ENCODE peak calls at places on chromosomes 5 and 9, in eight cellular contexts. One of them, this sample, is unnamed.
A peak's percentile ranks its signal among the peaks of the same experiment; 100 is the strongest.

GRCh38 chr5:122263352-122264030 is 48.5 kb upstream of the SNCAIP start:
- DNase-seq in CD8-positive, alpha-beta memory T cell: no peak
- DNase-seq in mesenchymal stem cell: peak; percentile 55
- DNase-seq in fibroblast of lung: peak; percentile 68
- DNase-seq in OCI-LY7: no peak
- DNase-seq in breast epithelium: no peak
- DNase-seq in upper lobe of right lung: no peak
- DNase-seq in prostate gland: no peak
- DNase-seq in this sample: no peak

GRCh38 chr5:109743770-109744212 is 54.1 kb downstream of the MAN2A1 start:
- DNase-seq in CD8-positive, alpha-beta memory T cell: no peak
- DNase-seq in mesenchymal stem cell: peak; percentile 98
- DNase-seq in fibroblast of lung: peak; percentile 97
- DNase-seq in OCI-LY7: no peak
- DNase-seq in breast epithelium: no peak
- DNase-seq in upper lobe of right lung: no peak
- DNase-seq in prostate gland: no peak
- DNase-seq in this sample: no peak

GRCh38 chr9:94861589-94862241 is 135.2 kb downstream of the AOPEP start:
- DNase-seq in CD8-positive, alpha-beta memory T cell: no peak
- DNase-seq in mesenchymal stem cell: peak; percentile 92
- DNase-seq in fibroblast of lung: peak; percentile 83
- DNase-seq in OCI-LY7: no peak
- DNase-seq in breast epithelium: no peak
- DNase-seq in upper lobe of right lung: no peak
- DNase-seq in prostate gland: no peak
- DNase-seq in this sample: no peak

GRCh38 chr5:89728750-89729149 is 680.8 kb downstream of the CETN3 start:
- DNase-seq in CD8-positive, alpha-beta memory T cell: no peak
- DNase-seq in mesenchymal stem cell: no peak
- DNase-seq in fibroblast of lung: peak; percentile 86
- DNase-seq in OCI-LY7: no peak
- DNase-seq in breast epithelium: no peak
- DNase-seq in upper lobe of right lung: no peak
- DNase-seq in prostate gland: peak; percentile 47
- DNase-seq in this sample: no peak

GRCh38 chr9:137691648-137692357 is 73.0 kb downstream of the EHMT1 start:
- DNase-seq in CD8-positive, alpha-beta memory T cell: no peak
- DNase-seq in mesenchymal stem cell: no peak
- DNase-seq in fibroblast of lung: no peak
- DNase-seq in OCI-LY7: no peak
- DNase-seq in breast epithelium: no peak
- DNase-seq in upper lobe of right lung: peak; percentile 85
- DNase-seq in prostate gland: no peak
- DNase-seq in this sample: no peak

GRCh38 chr5:53425598-53426516 is 54.6 kb upstream of the FST start:
- DNase-seq in CD8-positive, alpha-beta memory T cell: no peak
- DNase-seq in mesenchymal stem cell: no peak
- DNase-seq in fibroblast of lung: peak; percentile 39
- DNase-seq in OCI-LY7: peak; percentile 40
- DNase-seq in breast epithelium: no peak
- DNase-seq in upper lobe of right lung: no peak
- DNase-seq in prostate gland: no peak
- DNase-seq in this sample: peak; percentile 37

GRCh38 chr9:70421272-70422180 is 7.1 kb upstream of the KLF9 start:
- DNase-seq in CD8-positive, alpha-beta memory T cell: peak; percentile 52
- DNase-seq in mesenchymal stem cell: peak; percentile 64
- DNase-seq in fibroblast of lung: peak; percentile 64
- DNase-seq in OCI-LY7: no peak
- DNase-seq in breast epithelium: no peak
- DNase-seq in upper lobe of right lung: no peak
- DNase-seq in prostate gland: no peak
- DNase-seq in this sample: no peak

GRCh38 chr5:51472472-51472871 is 89.2 kb downstream of the ISL1 start:
- DNase-seq in CD8-positive, alpha-beta memory T cell: no peak
- DNase-seq in mesenchymal stem cell: no peak
- DNase-seq in fibroblast of lung: no peak
- DNase-seq in OCI-LY7: no peak
- DNase-seq in breast epithelium: no peak
- DNase-seq in upper lobe of right lung: no peak
- DNase-seq in prostate gland: no peak
- DNase-seq in this sample: no peak

GRCh38 chr9:112654282-112654681 is 63.6 kb downstream of the INIP start:
- DNase-seq in CD8-positive, alpha-beta memory T cell: no peak
- DNase-seq in mesenchymal stem cell: no peak
- DNase-seq in fibroblast of lung: no peak
- DNase-seq in OCI-LY7: no peak
- DNase-seq in breast epithelium: no peak
- DNase-seq in upper lobe of right lung: no peak
- DNase-seq in prostate gland: no peak
- DNase-seq in this sample: no peak

GRCh38 chr5:152270117-152270516 is 135.0 kb downstream of the NMUR2 start:
- DNase-seq in CD8-positive, alpha-beta memory T cell: no peak
- DNase-seq in mesenchymal stem cell: no peak
- DNase-seq in fibroblast of lung: peak; percentile 5
- DNase-seq in OCI-LY7: no peak
- DNase-seq in breast epithelium: no peak
- DNase-seq in upper lobe of right lung: no peak
- DNase-seq in prostate gland: no peak
- DNase-seq in this sample: no peak

GRCh38 chr9:103789686-103790085 is 304.4 kb upstream of the SMC2 start:
- DNase-seq in CD8-positive, alpha-beta memory T cell: no peak
- DNase-seq in mesenchymal stem cell: no peak
- DNase-seq in fibroblast of lung: no peak
- DNase-seq in OCI-LY7: peak; percentile 25
- DNase-seq in breast epithelium: no peak
- DNase-seq in upper lobe of right lung: no peak
- DNase-seq in prostate gland: no peak
- DNase-seq in this sample: no peak

GRCh38 chr5:158410976-158411375 is 552.0 kb upstream of the CLINT1 start:
- DNase-seq in CD8-positive, alpha-beta memory T cell: no peak
- DNase-seq in mesenchymal stem cell: no peak
- DNase-seq in fibroblast of lung: peak; percentile 90
- DNase-seq in OCI-LY7: no peak
- DNase-seq in breast epithelium: no peak
- DNase-seq in upper lobe of right lung: no peak
- DNase-seq in prostate gland: no peak
- DNase-seq in this sample: no peak

GRCh38 chr9:33465596-33466564 is 7.8 kb downstream of the NOL6 start:
- DNase-seq in CD8-positive, alpha-beta memory T cell: no peak
- DNase-seq in mesenchymal stem cell: no peak
- DNase-seq in fibroblast of lung: no peak
- DNase-seq in OCI-LY7: no peak
- DNase-seq in breast epithelium: no peak
- DNase-seq in upper lobe of right lung: peak; percentile 52
- DNase-seq in prostate gland: no peak
- DNase-seq in this sample: no peak

GRCh38 chr9:12667892-12668291 is 25.3 kb upstream of the TYRP1 start:
- DNase-seq in CD8-positive, alpha-beta memory T cell: no peak
- DNase-seq in mesenchymal stem cell: no peak
- DNase-seq in fibroblast of lung: no peak
- DNase-seq in OCI-LY7: no peak
- DNase-seq in breast epithelium: no peak
- DNase-seq in upper lobe of right lung: no peak
- DNase-seq in prostate gland: no peak
- DNase-seq in this sample: no peak

GRCh38 chr5:1886634-1887399 is 4.1 kb upstream of the IRX4 start:
- DNase-seq in CD8-positive, alpha-beta memory T cell: no peak
- DNase-seq in mesenchymal stem cell: no peak
- DNase-seq in fibroblast of lung: no peak
- DNase-seq in OCI-LY7: no peak
- DNase-seq in breast epithelium: no peak
- DNase-seq in upper lobe of right lung: no peak
- DNase-seq in prostate gland: no peak
- DNase-seq in this sample: no peak

GRCh38 chr5:121188849-121189248 is 662.8 kb upstream of the FTMT start:
- DNase-seq in CD8-positive, alpha-beta memory T cell: no peak
- DNase-seq in mesenchymal stem cell: no peak
- DNase-seq in fibroblast of lung: no peak
- DNase-seq in OCI-LY7: no peak
- DNase-seq in breast epithelium: no peak
- DNase-seq in upper lobe of right lung: no peak
- DNase-seq in prostate gland: no peak
- DNase-seq in this sample: no peak

GRCh38 chr5:131999991-132000490 is 11.4 kb downstream of the ACSL6 start:
- DNase-seq in CD8-positive, alpha-beta memory T cell: no peak
- DNase-seq in mesenchymal stem cell: no peak
- DNase-seq in fibroblast of lung: no peak
- DNase-seq in OCI-LY7: no peak
- DNase-seq in breast epithelium: no peak
- DNase-seq in upper lobe of right lung: peak; percentile 27
- DNase-seq in prostate gland: no peak
- DNase-seq in this sample: no peak

GRCh38 chr9:122053546-122053945 is 39.6 kb downstream of the TTLL11 start:
- DNase-seq in CD8-positive, alpha-beta memory T cell: no peak
- DNase-seq in mesenchymal stem cell: no peak
- DNase-seq in fibroblast of lung: no peak
- DNase-seq in OCI-LY7: no peak
- DNase-seq in breast epithelium: no peak
- DNase-seq in upper lobe of right lung: no peak
- DNase-seq in prostate gland: no peak
- DNase-seq in this sample: no peak

GRCh38 chr5:121489972-121490371 is 361.7 kb upstream of the FTMT start:
- DNase-seq in CD8-positive, alpha-beta memory T cell: no peak
- DNase-seq in mesenchymal stem cell: no peak
- DNase-seq in fibroblast of lung: no peak
- DNase-seq in OCI-LY7: no peak
- DNase-seq in breast epithelium: no peak
- DNase-seq in upper lobe of right lung: no peak
- DNase-seq in prostate gland: no peak
- DNase-seq in this sample: no peak

GRCh38 chr5:180545248-180545647 is 46.1 kb downstream of the SCGB3A1 start:
- DNase-seq in CD8-positive, alpha-beta memory T cell: no peak
- DNase-seq in mesenchymal stem cell: no peak
- DNase-seq in fibroblast of lung: no peak
- DNase-seq in OCI-LY7: no peak
- DNase-seq in breast epithelium: no peak
- DNase-seq in upper lobe of right lung: no peak
- DNase-seq in prostate gland: no peak
- DNase-seq in this sample: no peak

GRCh38 chr5:180541710-180542109 is 47.5 kb downstream of the CNOT6 start:
- DNase-seq in CD8-positive, alpha-beta memory T cell: no peak
- DNase-seq in mesenchymal stem cell: no peak
- DNase-seq in fibroblast of lung: no peak
- DNase-seq in OCI-LY7: no peak
- DNase-seq in breast epithelium: no peak
- DNase-seq in upper lobe of right lung: no peak
- DNase-seq in prostate gland: no peak
- DNase-seq in this sample: no peak

GRCh38 chr5:180540050-180540694 is 46.0 kb downstream of the CNOT6 start:
- DNase-seq in CD8-positive, alpha-beta memory T cell: no peak
- DNase-seq in mesenchymal stem cell: no peak
- DNase-seq in fibroblast of lung: no peak
- DNase-seq in OCI-LY7: no peak
- DNase-seq in breast epithelium: no peak
- DNase-seq in upper lobe of right lung: no peak
- DNase-seq in prostate gland: no peak
- DNase-seq in this sample: no peak
- H3K36me3 ChIP-seq in CD8-positive, alpha-beta memory T cell: peaks cover 7% of the 10 kb centered on the region
- H3K36me3 ChIP-seq in mesenchymal stem cell: peaks cover 6% of the 10 kb centered on the region
- H3K36me3 ChIP-seq in fibroblast of lung: no peaks in the 10 kb centered on the region
- H3K36me3 ChIP-seq in OCI-LY7: peaks cover 81% of the 10 kb centered on the region
- H3K36me3 ChIP-seq in breast epithelium: no peaks in the 10 kb centered on the region
- H3K36me3 ChIP-seq in upper lobe of right lung: peaks cover 5% of the 10 kb centered on the region
- H3K36me3 ChIP-seq in prostate gland: no peaks in the 10 kb centered on the region
- H3K36me3 ChIP-seq in this sample: no peaks in the 10 kb centered on the region

GRCh38 chr9:109083141-109083540 is 36.6 kb downstream of the TMEM245 start:
- DNase-seq in CD8-positive, alpha-beta memory T cell: no peak
- DNase-seq in mesenchymal stem cell: no peak
- DNase-seq in fibroblast of lung: no peak
- DNase-seq in OCI-LY7: no peak
- DNase-seq in breast epithelium: no peak
- DNase-seq in upper lobe of right lung: no peak
- DNase-seq in prostate gland: no peak
- DNase-seq in this sample: no peak
- H3K36me3 ChIP-seq in CD8-positive, alpha-beta memory T cell: peaks cover 42% of the 10 kb centered on the region
- H3K36me3 ChIP-seq in mesenchymal stem cell: peaks cover 2% of the 10 kb centered on the region
- H3K36me3 ChIP-seq in fibroblast of lung: peaks cover 5% of the 10 kb centered on the region
- H3K36me3 ChIP-seq in OCI-LY7: peaks cover 96% of the 10 kb centered on the region
- H3K36me3 ChIP-seq in breast epithelium: no peaks in the 10 kb centered on the region
- H3K36me3 ChIP-seq in upper lobe of right lung: peaks cover 59% of the 10 kb centered on the region
- H3K36me3 ChIP-seq in prostate gland: no peaks in the 10 kb centered on the region
- H3K36me3 ChIP-seq in this sample: no peaks in the 10 kb centered on the region

GRCh38 chr9:93549636-93550035 is 26.7 kb upstream of the PHF2 start:
- DNase-seq in CD8-positive, alpha-beta memory T cell: no peak
- DNase-seq in mesenchymal stem cell: no peak
- DNase-seq in fibroblast of lung: peak; percentile 22
- DNase-seq in OCI-LY7: no peak
- DNase-seq in breast epithelium: no peak
- DNase-seq in upper lobe of right lung: no peak
- DNase-seq in prostate gland: no peak
- DNase-seq in this sample: no peak
- H3K36me3 ChIP-seq in CD8-positive, alpha-beta memory T cell: peaks cover 35% of the 10 kb centered on the region
- H3K36me3 ChIP-seq in mesenchymal stem cell: peaks cover 32% of the 10 kb centered on the region
- H3K36me3 ChIP-seq in fibroblast of lung: peaks cover 4% of the 10 kb centered on the region
- H3K36me3 ChIP-seq in OCI-LY7: peaks cover 85% of the 10 kb centered on the region
- H3K36me3 ChIP-seq in breast epithelium: peaks cover 8% of the 10 kb centered on the region
- H3K36me3 ChIP-seq in upper lobe of right lung: peaks cover 86% of the 10 kb centered on the region
- H3K36me3 ChIP-seq in prostate gland: no peaks in the 10 kb centered on the region
- H3K36me3 ChIP-seq in this sample: peaks cover 11% of the 10 kb centered on the region

DNA sequence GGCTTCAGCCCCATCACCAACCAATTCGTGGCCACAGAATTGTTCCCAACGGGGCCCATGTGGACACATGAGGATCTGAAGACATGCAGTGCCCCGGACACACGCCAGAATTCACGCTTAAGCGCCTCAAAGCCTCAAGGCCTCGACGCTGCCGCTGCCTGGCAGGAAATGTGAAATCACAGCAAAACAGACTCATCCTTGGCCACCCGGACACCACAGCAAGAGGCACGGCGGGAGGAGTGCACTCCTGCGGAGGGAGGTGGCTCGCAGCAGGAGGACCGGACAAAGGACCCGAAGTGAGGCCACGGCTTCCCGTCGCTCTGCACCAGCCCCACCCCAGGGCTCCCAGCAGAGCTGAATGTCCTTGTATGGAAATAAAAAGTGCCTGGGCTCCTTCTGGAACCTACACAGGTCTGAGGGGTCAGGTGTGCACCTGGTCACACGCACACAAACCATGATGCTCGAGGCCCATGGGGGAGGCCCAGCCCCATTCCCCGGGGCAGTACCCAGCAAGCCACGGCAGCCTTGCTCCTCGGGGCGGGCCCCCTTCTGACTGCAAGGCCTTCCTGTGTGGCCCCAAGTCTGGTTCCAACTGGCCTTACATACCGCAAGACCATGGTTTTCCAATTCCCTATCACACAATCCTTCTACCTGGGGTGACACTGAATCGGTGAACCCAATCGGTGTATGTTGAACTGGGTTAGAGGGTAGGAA is 10.0 kb downstream of the SEC16A start:
- DNase-seq in CD8-positive, alpha-beta memory T cell: no peak
- DNase-seq in mesenchymal stem cell: no peak
- DNase-seq in fibroblast of lung: no peak
- DNase-seq in OCI-LY7: no peak
- DNase-seq in breast epithelium: no peak
- DNase-seq in upper lobe of right lung: no peak
- DNase-seq in prostate gland: no peak
- DNase-seq in this sample: no peak
- H3K36me3 ChIP-seq in CD8-positive, alpha-beta memory T cell: peaks cover 84% of the 10 kb centered on the region
- H3K36me3 ChIP-seq in mesenchymal stem cell: peaks cover 93% of the 10 kb centered on the region
- H3K36me3 ChIP-seq in fibroblast of lung: peaks cover 71% of the 10 kb centered on the region
- H3K36me3 ChIP-seq in OCI-LY7: peaks cover 97% of the 10 kb centered on the region
- H3K36me3 ChIP-seq in breast epithelium: peaks cover 5% of the 10 kb centered on the region
- H3K36me3 ChIP-seq in upper lobe of right lung: peaks cover 100% of the 10 kb centered on the region
- H3K36me3 ChIP-seq in prostate gland: peaks cover 45% of the 10 kb centered on the region
- H3K36me3 ChIP-seq in this sample: peaks cover 47% of the 10 kb centered on the region

This sample was measured in colonic mucosa.